ENCODE peak calls at places on chromosomes 2 and 18, in eight cellular contexts. One of them, this sample, is unnamed.

GRCh38 chr2:240832816-240833497 is 12.9 kb upstream of the KIF1A start:
- DNase-seq in trophoblast cell: no peak
- DNase-seq in amniotic epithelial cell: no peak
- DNase-seq in GM23338: no peak
- DNase-seq in NCI-H226: no peak
- DNase-seq in heart left ventricle: no peak
- DNase-seq in HEK293T: no peak
- DNase-seq in IMR-90: no peak
- DNase-seq in this sample: no peak

GRCh38 chr2:239469101-239469960 is 68.5 kb upstream of the HDAC4 start:
- DNase-seq in trophoblast cell: no peak
- DNase-seq in amniotic epithelial cell: no peak
- DNase-seq in GM23338: no peak
- DNase-seq in NCI-H226: no peak
- DNase-seq in heart left ventricle: no peak
- DNase-seq in HEK293T: no peak
- DNase-seq in IMR-90: no peak
- DNase-seq in this sample: peak

GRCh38 chr2:237057893-237058300 is 27.8 kb upstream of the COPS8 start:
- DNase-seq in trophoblast cell: no peak
- DNase-seq in amniotic epithelial cell: no peak
- DNase-seq in GM23338: no peak
- DNase-seq in NCI-H226: no peak
- DNase-seq in heart left ventricle: no peak
- DNase-seq in HEK293T: no peak
- DNase-seq in IMR-90: no peak
- DNase-seq in this sample: no peak

GRCh38 chr2:187566266-187566665 is 12.0 kb upstream of the TFPI start:
- DNase-seq in trophoblast cell: no peak
- DNase-seq in amniotic epithelial cell: no peak
- DNase-seq in GM23338: no peak
- DNase-seq in NCI-H226: no peak
- DNase-seq in heart left ventricle: no peak
- DNase-seq in HEK293T: no peak
- DNase-seq in IMR-90: no peak
- DNase-seq in this sample: no peak

GRCh38 chr2:233082934-233083755 is 23.0 kb downstream of the INPP5D start:
- DNase-seq in trophoblast cell: no peak
- DNase-seq in amniotic epithelial cell: no peak
- DNase-seq in GM23338: no peak
- DNase-seq in NCI-H226: no peak
- DNase-seq in heart left ventricle: no peak
- DNase-seq in HEK293T: no peak
- DNase-seq in IMR-90: no peak
- DNase-seq in this sample: no peak

GRCh38 chr2:133733856-133734255 is 165.6 kb upstream of the NCKAP5 start:
- DNase-seq in trophoblast cell: no peak
- DNase-seq in amniotic epithelial cell: peak
- DNase-seq in GM23338: no peak
- DNase-seq in NCI-H226: peak
- DNase-seq in heart left ventricle: no peak
- DNase-seq in HEK293T: no peak
- DNase-seq in IMR-90: peak
- DNase-seq in this sample: no peak

GRCh38 chr2:128585706-128586105 is 267.0 kb upstream of the HS6ST1 start:
- DNase-seq in trophoblast cell: peak
- DNase-seq in amniotic epithelial cell: peak
- DNase-seq in GM23338: no peak
- DNase-seq in NCI-H226: peak
- DNase-seq in heart left ventricle: no peak
- DNase-seq in HEK293T: no peak
- DNase-seq in IMR-90: peak
- DNase-seq in this sample: no peak

GRCh38 chr2:214628091-214628490 is 181.4 kb downstream of the BARD1 start:
- DNase-seq in trophoblast cell: peak
- DNase-seq in amniotic epithelial cell: no peak
- DNase-seq in GM23338: no peak
- DNase-seq in NCI-H226: no peak
- DNase-seq in heart left ventricle: no peak
- DNase-seq in HEK293T: no peak
- DNase-seq in IMR-90: peak
- DNase-seq in this sample: no peak

GRCh38 chr18:47283476-47283875 is 32.0 kb upstream of the SKOR2 start:
- DNase-seq in trophoblast cell: no peak
- DNase-seq in amniotic epithelial cell: peak
- DNase-seq in GM23338: peak
- DNase-seq in NCI-H226: no peak
- DNase-seq in heart left ventricle: no peak
- DNase-seq in HEK293T: peak
- DNase-seq in IMR-90: peak
- DNase-seq in this sample: no peak

GRCh38 chr2:156065912-156066311 is 266.6 kb downstream of the NR4A2 start:
- DNase-seq in trophoblast cell: no peak
- DNase-seq in amniotic epithelial cell: no peak
- DNase-seq in GM23338: peak
- DNase-seq in NCI-H226: no peak
- DNase-seq in heart left ventricle: no peak
- DNase-seq in HEK293T: peak
- DNase-seq in IMR-90: no peak
- DNase-seq in this sample: no peak

GRCh38 chr2:105645971-105646370 is 98.7 kb upstream of the NCK2 start:
- DNase-seq in trophoblast cell: no peak
- DNase-seq in amniotic epithelial cell: no peak
- DNase-seq in GM23338: no peak
- DNase-seq in NCI-H226: no peak
- DNase-seq in heart left ventricle: no peak
- DNase-seq in HEK293T: no peak
- DNase-seq in IMR-90: no peak
- DNase-seq in this sample: no peak

GRCh38 chr2:2933421-2933820 is 444.2 kb downstream of the EIPR1 start:
- DNase-seq in trophoblast cell: no peak
- DNase-seq in amniotic epithelial cell: no peak
- DNase-seq in GM23338: no peak
- DNase-seq in NCI-H226: no peak
- DNase-seq in heart left ventricle: no peak
- DNase-seq in HEK293T: no peak
- DNase-seq in IMR-90: no peak
- DNase-seq in this sample: no peak

GRCh38 chr2:43127208-43127940 is 99.0 kb downstream of the ZFP36L2 start:
- DNase-seq in trophoblast cell: peak
- DNase-seq in amniotic epithelial cell: no peak
- DNase-seq in GM23338: peak
- DNase-seq in NCI-H226: no peak
- DNase-seq in heart left ventricle: peak
- DNase-seq in HEK293T: peak
- DNase-seq in IMR-90: no peak
- DNase-seq in this sample: peak

GRCh38 chr18:4106407-4107033 is 348.6 kb downstream of the DLGAP1 start:
- DNase-seq in trophoblast cell: peak
- DNase-seq in amniotic epithelial cell: peak
- DNase-seq in GM23338: peak
- DNase-seq in NCI-H226: peak
- DNase-seq in heart left ventricle: peak
- DNase-seq in HEK293T: peak
- DNase-seq in IMR-90: peak
- DNase-seq in this sample: no peak

GRCh38 chr2:63364866-63365265 is 223.4 kb downstream of the WDPCP start:
- DNase-seq in trophoblast cell: no peak
- DNase-seq in amniotic epithelial cell: no peak
- DNase-seq in GM23338: no peak
- DNase-seq in NCI-H226: no peak
- DNase-seq in heart left ventricle: no peak
- DNase-seq in HEK293T: no peak
- DNase-seq in IMR-90: no peak
- DNase-seq in this sample: no peak

GRCh38 chr18:27942706-27943105 is 234.2 kb downstream of the CDH2 start:
- DNase-seq in trophoblast cell: peak
- DNase-seq in amniotic epithelial cell: peak
- DNase-seq in GM23338: no peak
- DNase-seq in NCI-H226: peak
- DNase-seq in heart left ventricle: no peak
- DNase-seq in HEK293T: no peak
- DNase-seq in IMR-90: peak
- DNase-seq in this sample: no peak

GRCh38 chr2:232877940-232878511 is 8.0 kb downstream of the SNORC start:
- DNase-seq in trophoblast cell: no peak
- DNase-seq in amniotic epithelial cell: no peak
- DNase-seq in GM23338: no peak
- DNase-seq in NCI-H226: no peak
- DNase-seq in heart left ventricle: no peak
- DNase-seq in HEK293T: no peak
- DNase-seq in IMR-90: no peak
- DNase-seq in this sample: peak

GRCh38 chr18:12455511-12455910 is 47.8 kb downstream of the PRELID3A start:
- DNase-seq in trophoblast cell: no peak
- DNase-seq in amniotic epithelial cell: peak
- DNase-seq in GM23338: no peak
- DNase-seq in NCI-H226: no peak
- DNase-seq in heart left ventricle: no peak
- DNase-seq in HEK293T: no peak
- DNase-seq in IMR-90: peak
- DNase-seq in this sample: no peak

GRCh38 chr18:78605255-78605654 is 374.4 kb upstream of the SALL3 start:
- DNase-seq in trophoblast cell: no peak
- DNase-seq in amniotic epithelial cell: no peak
- DNase-seq in GM23338: no peak
- DNase-seq in NCI-H226: no peak
- DNase-seq in heart left ventricle: no peak
- DNase-seq in HEK293T: no peak
- DNase-seq in IMR-90: no peak
- DNase-seq in this sample: no peak

GRCh38 chr2:12684471-12684936 is 32.2 kb upstream of the TRIB2 start:
- DNase-seq in trophoblast cell: no peak
- DNase-seq in amniotic epithelial cell: peak
- DNase-seq in GM23338: peak
- DNase-seq in NCI-H226: peak
- DNase-seq in heart left ventricle: no peak
- DNase-seq in HEK293T: no peak
- DNase-seq in IMR-90: peak
- DNase-seq in this sample: no peak